ENCODE peak calls at places on chromosomes 1 and 21, in five cellular contexts. One of them, this sample, is unnamed.

GRCh38 chr21:30340714-30341573 is 3.5 kb upstream of the KRTAP27-1 start:
- DNase-seq in anterior cingulate cortex: no peak
- DNase-seq in T-cell: no peak
- DNase-seq in GM12892: no peak
- DNase-seq in CD4-positive, CD25-positive, alpha-beta regulatory T cell: no peak
- DNase-seq in this sample: peak

GRCh38 chr1:160090760-160091159 is 7.7 kb downstream of the IGSF8 start:
- DNase-seq in anterior cingulate cortex: no peak
- DNase-seq in T-cell: no peak
- DNase-seq in GM12892: no peak
- DNase-seq in CD4-positive, CD25-positive, alpha-beta regulatory T cell: no peak
- DNase-seq in this sample: no peak

GRCh38 chr1:53107570-53108322 is 34.7 kb downstream of the SLC1A7 start:
- DNase-seq in anterior cingulate cortex: no peak
- DNase-seq in T-cell: no peak
- DNase-seq in GM12892: no peak
- DNase-seq in CD4-positive, CD25-positive, alpha-beta regulatory T cell: no peak
- DNase-seq in this sample: peak

GRCh38 chr1:157104598-157105293 is 5.1 kb upstream of the ETV3L start:
- DNase-seq in anterior cingulate cortex: no peak
- DNase-seq in T-cell: no peak
- DNase-seq in GM12892: no peak
- DNase-seq in CD4-positive, CD25-positive, alpha-beta regulatory T cell: no peak
- DNase-seq in this sample: no peak

GRCh38 chr1:201531551-201532425 is 7.1 kb upstream of the NAV1 start:
- DNase-seq in anterior cingulate cortex: no peak
- DNase-seq in T-cell: no peak
- DNase-seq in GM12892: no peak
- DNase-seq in CD4-positive, CD25-positive, alpha-beta regulatory T cell: no peak
- DNase-seq in this sample: no peak

GRCh38 chr1:23422313-23422877 is 2.2 kb downstream of the TCEA3 start:
- DNase-seq in anterior cingulate cortex: no peak
- DNase-seq in T-cell: peak
- DNase-seq in GM12892: no peak
- DNase-seq in CD4-positive, CD25-positive, alpha-beta regulatory T cell: peak
- DNase-seq in this sample: peak

GRCh38 chr1:29387210-29387609 is 150.9 kb downstream of the PTPRU start:
- DNase-seq in anterior cingulate cortex: no peak
- DNase-seq in T-cell: no peak
- DNase-seq in GM12892: no peak
- DNase-seq in CD4-positive, CD25-positive, alpha-beta regulatory T cell: no peak
- DNase-seq in this sample: no peak

GRCh38 chr1:206687915-206688442 is 3.3 kb downstream of the MAPKAPK2 start:
- DNase-seq in anterior cingulate cortex: no peak
- DNase-seq in T-cell: no peak
- DNase-seq in GM12892: no peak
- DNase-seq in CD4-positive, CD25-positive, alpha-beta regulatory T cell: no peak
- DNase-seq in this sample: peak

GRCh38 chr1:18581420-18581880 is 49.2 kb upstream of the PAX7 start:
- DNase-seq in anterior cingulate cortex: no peak
- DNase-seq in T-cell: no peak
- DNase-seq in GM12892: peak
- DNase-seq in CD4-positive, CD25-positive, alpha-beta regulatory T cell: no peak
- DNase-seq in this sample: no peak

GRCh38 chr1:231724876-231725647 is 98.5 kb downstream of the DISC1 start:
- DNase-seq in anterior cingulate cortex: peak
- DNase-seq in T-cell: no peak
- DNase-seq in GM12892: peak
- DNase-seq in CD4-positive, CD25-positive, alpha-beta regulatory T cell: no peak
- DNase-seq in this sample: peak

GRCh38 chr1:6867688-6868370 is 82.6 kb downstream of the CAMTA1 start:
- DNase-seq in anterior cingulate cortex: no peak
- DNase-seq in T-cell: no peak
- DNase-seq in GM12892: no peak
- DNase-seq in CD4-positive, CD25-positive, alpha-beta regulatory T cell: no peak
- DNase-seq in this sample: no peak

GRCh38 chr1:67489643-67490042 is 59.4 kb upstream of the SERBP1 start:
- DNase-seq in anterior cingulate cortex: no peak
- DNase-seq in T-cell: no peak
- DNase-seq in GM12892: no peak
- DNase-seq in CD4-positive, CD25-positive, alpha-beta regulatory T cell: no peak
- DNase-seq in this sample: no peak

GRCh38 chr21:32514275-32515055 is 70.9 kb downstream of the TCP10L start:
- DNase-seq in anterior cingulate cortex: no peak
- DNase-seq in T-cell: no peak
- DNase-seq in GM12892: no peak
- DNase-seq in CD4-positive, CD25-positive, alpha-beta regulatory T cell: no peak
- DNase-seq in this sample: no peak

GRCh38 chr1:11680270-11681070 is 478 bp downstream of the MAD2L2 start:
- DNase-seq in anterior cingulate cortex: no peak
- DNase-seq in T-cell: no peak
- DNase-seq in GM12892: no peak
- DNase-seq in CD4-positive, CD25-positive, alpha-beta regulatory T cell: no peak
- DNase-seq in this sample: peak

This sample was measured in HFFc6.